ENCODE peak calls at places on chromosomes 2 and 18, in seven cellular contexts. E is fibroblast of lung; S is A172; K is spleen; I is stimulated activated CD8-positive, alpha-beta memory T cell treated with anti-CD3 and anti-CD28 coated beads, Interleukin-2, amount 100 ng/mL, for 48 hours; R is stimulated activated naive B cell treated with anti-CD40 and anti-IgM and Interleukin-4, amounts not matched to agents 10 μg/mL and 1 μg/mL and 100 μg/mL, for 72 hours; O is hepatic stellate cell. P is an unnamed sample.

GRCh38 chr18:61975526-61976326 is 82.9 kb upstream of the RNF152 start:
- DNase-seq in E (no peak), S (no peak), K (no peak), I (no peak), R (no peak), O (no peak), P (peak; percentile 42)

GRCh38 chr2:22904126-22904684 is 480.8 kb upstream of the KLHL29 start:
- DNase-seq in E (no peak), S (no peak), K (no peak), I (no peak), R (no peak), O (no peak), P (no peak)

GRCh38 chr2:143219266-143219665 is 90.0 kb downstream of the ARHGAP15 start:
- DNase-seq in E (no peak), S (no peak), K (no peak), I (no peak), R (no peak), O (no peak), P (no peak)

GRCh38 chr2:135664623-135665068 is 77.0 kb upstream of the UBXN4 start:
- DNase-seq in E (no peak), S (no peak), K (no peak), I (no peak), R (no peak), O (no peak), P (no peak)

GRCh38 chr18:79882522-79883241 is 68.8 kb downstream of the SLC66A2 start:
- DNase-seq in E (no peak), S (no peak), K (peak; percentile 60), I (no peak), R (no peak), O (no peak), P (no peak)

GRCh38 chr2:159168707-159169106 is 117.8 kb downstream of the WDSUB1 start:
- DNase-seq in E (peak; percentile 16), S (peak; percentile 27), K (no peak), I (no peak), R (no peak), O (peak; percentile 17), P (no peak)

GRCh38 chr2:165402142-165402541 is 67.4 kb upstream of the CSRNP3 start:
- DNase-seq in E (no peak), S (no peak), K (no peak), I (no peak), R (no peak), O (no peak), P (no peak)

GRCh38 chr2:213317929-213318328 is 33.7 kb downstream of the SPAG16 start:
- DNase-seq in E (peak; percentile 74), S (peak; percentile 57), K (no peak), I (no peak), R (no peak), O (no peak), P (no peak)

GRCh38 chr2:68319397-68320117 is at the start of gene CNRIP1:
- DNase-seq in E (peak; percentile 85), S (peak; percentile 74), K (peak; percentile 87), I (no peak), R (no peak), O (peak; percentile 67), P (no peak)

GRCh38 chr2:143428700-143429099 is 299.5 kb downstream of the ARHGAP15 start:
- DNase-seq in E (no peak), S (peak; percentile 19), K (no peak), I (no peak), R (no peak), O (no peak), P (no peak)

GRCh38 chr18:33802955-33803354 is 224.9 kb downstream of the ASXL3 start:
- DNase-seq in E (no peak), S (no peak), K (no peak), I (no peak), R (no peak), O (no peak), P (no peak)

GRCh38 chr2:9076210-9076609 is 72.7 kb upstream of the MBOAT2 start:
- DNase-seq in E (peak; percentile 20), S (no peak), K (no peak), I (no peak), R (no peak), O (no peak), P (no peak)

GRCh38 chr2:211027976-211028375 is 471.6 kb downstream of the CPS1 start:
- DNase-seq in E (no peak), S (no peak), K (no peak), I (no peak), R (no peak), O (no peak), P (no peak)

GRCh38 chr2:28172114-28172898 is 220.4 kb upstream of the FOSL2 start:
- DNase-seq in E (peak; percentile 61), S (no peak), K (no peak), I (no peak), R (no peak), O (no peak), P (no peak)

GRCh38 chr2:64644240-64645013 is 9.3 kb downstream of the SERTAD2 start:
- DNase-seq in E (peak; percentile 77), S (peak; percentile 80), K (peak; percentile 93), I (no peak), R (peak; percentile 58), O (peak; percentile 90), P (no peak)

GRCh38 chr2:165902929-165903328 is 50.6 kb downstream of the TTC21B start:
- DNase-seq in E (peak; percentile 39), S (peak; percentile 19), K (no peak), I (no peak), R (no peak), O (peak; percentile 24), P (no peak)

GRCh38 chr2:157868993-157869392 is 7.1 kb downstream of the ACVR1 start:
- DNase-seq in E (no peak), S (peak; percentile 39), K (no peak), I (no peak), R (no peak), O (no peak), P (no peak)

GRCh38 chr2:84435331-84436081 is 23.6 kb downstream of the SUCLG1 start:
- DNase-seq in E (peak; percentile 79), S (peak; percentile 23), K (no peak), I (no peak), R (no peak), O (peak; percentile 10), P (no peak)

GRCh38 chr2:1282552-1282951 is 130.7 kb upstream of the TPO start:
- DNase-seq in E (peak; percentile 2), S (no peak), K (no peak), I (no peak), R (no peak), O (no peak), P (no peak)

GRCh38 chr2:177579486-177580036 is 187.0 kb downstream of the AGPS start:
- DNase-seq in E (no peak), S (no peak), K (no peak), I (no peak), R (no peak), O (no peak), P (no peak)